ENCODE peak calls at places on chromosome 22, in four cellular contexts. P is K562, U is A549, Z is SK-N-SH. V is an unnamed sample.

GRCh38 chr22:42719656-42720262 is 911 bp downstream of the A4GALT start:
- DNase-seq in P (no peak), Z (no peak), U (no peak), V (no peak)

GRCh38 chr22:49143812-49144211 is 683.9 kb downstream of the BRD1 start:
- DNase-seq in Z (no peak), P (no peak), U (no peak), V (no peak)

GRCh38 chr22:50014053-50014501 is 1.5 kb upstream of the IL17REL start:
- DNase-seq in P (no peak), U (no peak), Z (peak), V (no peak)

GRCh38 chr22:42452456-42452855 is 20.3 kb upstream of the NFAM1 start:
- DNase-seq in P (no peak), U (no peak), Z (no peak), V (no peak)

GRCh38 chr22:46823248-46823647 is 60.8 kb downstream of the TBC1D22A start:
- DNase-seq in Z (no peak), P (no peak), U (no peak), V (no peak)

GRCh38 chr22:48576333-48577013 is 1251.2 kb downstream of the BRD1 start:
- DNase-seq in P (no peak), U (no peak), Z (peak), V (no peak)

GRCh38 chr22:47474895-47475294 is 712.4 kb downstream of the TBC1D22A start:
- DNase-seq in P (no peak), Z (no peak), U (no peak), V (no peak)

GRCh38 chr22:31947296-31947695 is 3.0 kb downstream of the YWHAH start:
- DNase-seq in Z (no peak), P (no peak), U (peak), V (no peak)

GRCh38 chr22:41752011-41752975 is 48.2 kb upstream of the CCDC134 start:
- DNase-seq in U (no peak), P (no peak), Z (no peak), V (no peak)

GRCh38 chr22:27495325-27495724 is 306.2 kb downstream of the MN1 start:
- DNase-seq in P (no peak), U (no peak), Z (no peak), V (no peak)

GRCh38 chr22:17672417-17672991 is 33.9 kb downstream of the BCL2L13 start:
- DNase-seq in P (no peak), U (no peak), Z (peak), V (peak)
- H3K27ac ChIP-seq in P (peak), U (peak), Z (peak), V (no peak)

GRCh38 chr22:24981066-24981465 is 28.6 kb downstream of the KIAA1671 start:
- DNase-seq in P (no peak), Z (no peak), U (no peak), V (no peak)

GRCh38 chr22:24981656-24982055 is 29.1 kb downstream of the KIAA1671 start:
- DNase-seq in P (no peak), Z (no peak), U (no peak), V (no peak)

GRCh38 chr22:24984122-24984521 is 31.6 kb downstream of the KIAA1671 start:
- DNase-seq in U (no peak), Z (no peak), P (no peak), V (no peak)

GRCh38 chr22:24983151-24983550 is 30.6 kb downstream of the KIAA1671 start:
- DNase-seq in Z (no peak), U (no peak), P (no peak), V (no peak)

DNA sequence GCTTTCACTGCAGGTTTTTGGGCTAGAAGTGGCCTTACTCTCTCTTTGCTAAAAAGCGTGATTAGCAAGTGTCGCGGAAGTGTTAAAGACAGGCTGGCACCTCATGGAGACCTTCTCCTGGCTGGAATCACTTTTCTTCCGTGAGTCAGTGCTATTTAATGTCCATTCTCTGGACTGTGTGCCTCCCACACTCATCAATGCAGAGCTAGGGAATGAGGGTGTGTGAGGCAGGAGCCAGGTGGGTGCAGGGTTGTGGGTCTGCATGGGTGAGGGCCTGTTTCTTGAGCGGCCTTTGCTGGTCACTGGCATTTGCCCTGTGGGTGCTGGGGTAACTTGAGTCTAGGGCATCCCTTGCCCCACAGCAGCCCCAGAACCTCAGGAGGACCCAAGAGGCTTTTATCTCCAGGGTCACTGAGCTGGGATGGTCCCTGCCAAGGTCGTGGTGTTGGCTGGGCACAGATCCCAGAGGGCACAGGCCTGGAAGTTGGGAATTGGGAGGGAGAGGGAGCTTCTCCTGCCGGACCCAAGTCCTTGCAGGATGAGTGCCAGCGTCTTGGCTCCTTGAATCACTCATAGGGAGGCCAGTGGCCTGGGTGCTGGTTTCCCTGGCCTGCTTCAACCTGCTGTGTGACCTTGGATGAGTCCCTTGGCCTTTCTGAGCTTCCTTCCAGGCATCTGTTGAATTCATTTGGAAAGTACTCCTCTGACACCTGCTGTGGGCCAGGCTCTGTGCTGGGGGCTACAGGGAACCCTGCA is 30.0 kb downstream of the KIAA1671 start:
- DNase-seq in P (no peak), Z (no peak), U (no peak), V (no peak)
- H3K4me2 ChIP-seq in P (no peak), Z (peak), U (no peak), V (no peak)

GRCh38 chr22:22395230-22395629 is 113.3 kb downstream of the ZNF280B start:
- DNase-seq in Z (no peak), P (no peak), U (no peak), V (no peak)

GRCh38 chr22:22397875-22398524 is 110.5 kb downstream of the ZNF280B start:
- DNase-seq in U (no peak), P (peak), Z (no peak), V (no peak)

GRCh38 chr22:22396741-22397291 is 111.7 kb downstream of the ZNF280B start:
- DNase-seq in U (no peak), P (peak), Z (no peak), V (no peak)

GRCh38 chr22:22398530-22399327 is 109.8 kb downstream of the ZNF280B start:
- DNase-seq in P (peak), Z (no peak), U (no peak), V (no peak)

GRCh38 chr22:22397292-22397870 is 111.2 kb downstream of the ZNF280B start:
- DNase-seq in U (peak), P (peak), Z (no peak), V (no peak)
- TF ChIP-seq RFX5 in U (peak), P (no peak), Z (no peak), V (peak)

GRCh38 chr22:23240639-23241389 is 60.5 kb downstream of the BCR start:
- DNase-seq in U (peak), Z (peak), P (peak), V (no peak)

GRCh38 chr22:23241562-23242472 is 61.5 kb downstream of the BCR start:
- DNase-seq in Z (no peak), P (peak), U (no peak), V (no peak)

GRCh38 chr22:23243006-23243573 is 62.8 kb downstream of the BCR start:
- DNase-seq in U (no peak), Z (no peak), P (peak), V (no peak)

GRCh38 chr22:23243859-23244689 is 63.8 kb downstream of the BCR start:
- DNase-seq in U (no peak), Z (no peak), P (peak), V (no peak)

GRCh38 chr22:23242473-23243001 is 62.2 kb downstream of the BCR start:
- DNase-seq in P (no peak), U (no peak), Z (no peak), V (peak)
- H3K27ac ChIP-seq in P (no peak), U (no peak), Z (no peak), V (no peak)

GRCh38 chr22:45472426-45472825 is 30.3 kb upstream of the FBLN1 start:
- DNase-seq in Z (no peak), P (no peak), U (no peak), V (no peak)

GRCh38 chr22:45468872-45469572 is 33.7 kb upstream of the FBLN1 start:
- DNase-seq in P (no peak), U (no peak), Z (no peak), V (peak)

GRCh38 chr22:45469573-45470383 is 32.9 kb upstream of the FBLN1 start:
- DNase-seq in Z (no peak), P (no peak), U (no peak), V (no peak)

GRCh38 chr22:45473626-45474237 is 29.0 kb upstream of the FBLN1 start:
- DNase-seq in P (no peak), U (no peak), Z (no peak), V (no peak)

GRCh38 chr22:45470871-45471270 is 31.8 kb upstream of the FBLN1 start:
- DNase-seq in Z (no peak), P (no peak), U (no peak), V (no peak)
- H3K4me2 ChIP-seq in Z (no peak), P (no peak), U (no peak), V (no peak)

DNA sequence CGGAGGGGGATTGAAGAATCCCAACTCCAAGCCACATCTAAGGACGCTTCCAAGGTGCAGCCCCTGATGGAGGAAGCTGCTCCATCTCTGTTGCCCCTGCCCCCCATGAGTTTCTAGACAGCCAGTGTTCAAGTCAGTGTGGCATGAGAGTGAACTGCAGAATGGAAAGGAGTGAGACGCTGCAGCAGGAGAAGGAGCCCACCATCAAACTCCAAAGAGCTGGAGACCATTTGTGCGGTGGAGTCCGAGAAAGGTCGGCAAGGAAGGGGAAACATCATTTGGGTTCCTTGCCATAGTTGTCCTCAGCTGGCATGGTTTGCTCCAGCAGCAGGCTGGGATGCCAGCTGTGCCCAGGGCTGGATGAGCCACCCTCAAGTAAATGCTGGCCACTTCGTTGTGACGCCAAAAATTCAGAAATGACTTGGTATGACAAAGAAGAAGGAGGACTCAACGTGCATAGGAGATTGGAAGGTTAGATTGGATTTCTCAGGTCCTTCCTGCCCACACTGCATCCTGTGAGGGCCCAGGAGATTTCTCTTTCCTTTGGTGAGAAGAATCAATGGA is 16.4 kb downstream of the APOL2 start:
- DNase-seq in P (no peak), U (no peak), Z (no peak), V (no peak)
- TF ChIP-seq RFX5 in P (no peak), U (no peak), Z (no peak), V (no peak)

DNA sequence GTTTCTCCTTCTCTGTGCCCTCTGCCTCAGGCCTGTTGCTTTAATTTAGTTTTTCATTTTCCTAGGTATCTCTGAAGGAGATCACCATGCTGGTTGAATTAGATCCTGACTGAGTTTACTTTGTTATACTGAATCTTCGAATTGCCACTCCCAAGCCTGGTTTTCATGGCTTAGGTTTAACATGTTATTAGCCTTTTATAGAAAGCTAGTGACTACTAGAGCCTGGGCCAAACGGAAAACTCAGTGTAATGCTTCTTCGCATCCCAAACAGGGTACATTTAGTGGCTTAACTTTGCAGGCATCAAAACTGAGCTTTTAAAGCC is 3.6 kb downstream of the CRKL start:
- DNase-seq in P (no peak), U (no peak), Z (no peak), V (no peak)
- H3K27ac ChIP-seq in P (peak), U (no peak), Z (no peak), V (no peak)